ENCODE peak calls at places on chromosomes 3 and 15, in ten cellular contexts. One of them, this sample, is unnamed.

GRCh38 chr3:79175870-79176269 is 591.9 kb downstream of the ROBO1 start:
- DNase-seq in lower leg skin: no peak
- DNase-seq in GM03348: no peak
- DNase-seq in M059J: no peak
- DNase-seq in GOT3: no peak
- DNase-seq in T-helper 1 cell: no peak
- DNase-seq in NCI-H748 treated with DMSO at 0.1 percent for 48 hours: no peak
- DNase-seq in activated CD8-positive, alpha-beta memory T cell treated with anti-CD3 and anti-CD28 coated beads for 48 hours: no peak
- DNase-seq in hepatic stellate cell: no peak
- DNase-seq in stimulated activated CD4-positive, alpha-beta T cell treated with anti-CD3 and anti-CD28 coated beads, Interleukin-4, amount 100 ng/mL, for 1 hour: no peak
- DNase-seq in this sample: no peak

GRCh38 chr3:195709676-195710085 is 11.1 kb upstream of the MUC20 start:
- DNase-seq in GM03348: no peak
- DNase-seq in stimulated activated CD4-positive, alpha-beta T cell treated with anti-CD3 and anti-CD28 coated beads, Interleukin-4, amount 100 ng/mL, for 1 hour: no peak
- DNase-seq in activated CD8-positive, alpha-beta memory T cell treated with anti-CD3 and anti-CD28 coated beads for 48 hours: no peak
- DNase-seq in lower leg skin: no peak
- DNase-seq in GOT3: no peak
- DNase-seq in NCI-H748 treated with DMSO at 0.1 percent for 48 hours: no peak
- DNase-seq in hepatic stellate cell: no peak
- DNase-seq in M059J: no peak
- DNase-seq in T-helper 1 cell: no peak
- DNase-seq in this sample: no peak

GRCh38 chr15:63156708-63157065 is 590 bp downstream of the RPS27L start:
- DNase-seq in GOT3: no peak
- DNase-seq in M059J: peak; percentile 62
- DNase-seq in lower leg skin: peak; percentile 88
- DNase-seq in activated CD8-positive, alpha-beta memory T cell treated with anti-CD3 and anti-CD28 coated beads for 48 hours: no peak
- DNase-seq in hepatic stellate cell: no peak
- DNase-seq in stimulated activated CD4-positive, alpha-beta T cell treated with anti-CD3 and anti-CD28 coated beads, Interleukin-4, amount 100 ng/mL, for 1 hour: no peak
- DNase-seq in NCI-H748 treated with DMSO at 0.1 percent for 48 hours: no peak
- DNase-seq in GM03348: peak; percentile 31
- DNase-seq in T-helper 1 cell: no peak
- DNase-seq in this sample: no peak

GRCh38 chr3:14278799-14279705 is 100.4 kb downstream of the LSM3 start:
- DNase-seq in hepatic stellate cell: no peak
- DNase-seq in GOT3: no peak
- DNase-seq in M059J: no peak
- DNase-seq in GM03348: no peak
- DNase-seq in stimulated activated CD4-positive, alpha-beta T cell treated with anti-CD3 and anti-CD28 coated beads, Interleukin-4, amount 100 ng/mL, for 1 hour: no peak
- DNase-seq in activated CD8-positive, alpha-beta memory T cell treated with anti-CD3 and anti-CD28 coated beads for 48 hours: no peak
- DNase-seq in NCI-H748 treated with DMSO at 0.1 percent for 48 hours: no peak
- DNase-seq in T-helper 1 cell: no peak
- DNase-seq in lower leg skin: no peak
- DNase-seq in this sample: no peak

GRCh38 chr3:31370681-31371080 is 162.0 kb upstream of the STT3B start:
- DNase-seq in M059J: no peak
- DNase-seq in GM03348: no peak
- DNase-seq in lower leg skin: no peak
- DNase-seq in activated CD8-positive, alpha-beta memory T cell treated with anti-CD3 and anti-CD28 coated beads for 48 hours: no peak
- DNase-seq in T-helper 1 cell: no peak
- DNase-seq in stimulated activated CD4-positive, alpha-beta T cell treated with anti-CD3 and anti-CD28 coated beads, Interleukin-4, amount 100 ng/mL, for 1 hour: no peak
- DNase-seq in hepatic stellate cell: no peak
- DNase-seq in GOT3: no peak
- DNase-seq in NCI-H748 treated with DMSO at 0.1 percent for 48 hours: no peak
- DNase-seq in this sample: no peak

GRCh38 chr3:177478170-177478859 is 281.0 kb upstream of the TBL1XR1 start:
- DNase-seq in NCI-H748 treated with DMSO at 0.1 percent for 48 hours: no peak
- DNase-seq in lower leg skin: no peak
- DNase-seq in GOT3: peak; percentile 81
- DNase-seq in GM03348: peak; percentile 80
- DNase-seq in activated CD8-positive, alpha-beta memory T cell treated with anti-CD3 and anti-CD28 coated beads for 48 hours: no peak
- DNase-seq in stimulated activated CD4-positive, alpha-beta T cell treated with anti-CD3 and anti-CD28 coated beads, Interleukin-4, amount 100 ng/mL, for 1 hour: no peak
- DNase-seq in T-helper 1 cell: no peak
- DNase-seq in M059J: peak; percentile 100
- DNase-seq in hepatic stellate cell: peak; percentile 63
- DNase-seq in this sample: no peak

GRCh38 chr3:103532986-103533385 is 1098.2 kb downstream of the ZPLD1 start:
- DNase-seq in stimulated activated CD4-positive, alpha-beta T cell treated with anti-CD3 and anti-CD28 coated beads, Interleukin-4, amount 100 ng/mL, for 1 hour: no peak
- DNase-seq in GOT3: no peak
- DNase-seq in NCI-H748 treated with DMSO at 0.1 percent for 48 hours: no peak
- DNase-seq in activated CD8-positive, alpha-beta memory T cell treated with anti-CD3 and anti-CD28 coated beads for 48 hours: no peak
- DNase-seq in lower leg skin: no peak
- DNase-seq in T-helper 1 cell: no peak
- DNase-seq in hepatic stellate cell: no peak
- DNase-seq in GM03348: no peak
- DNase-seq in M059J: no peak
- DNase-seq in this sample: no peak

GRCh38 chr3:131444180-131444579 is 58.6 kb downstream of the MRPL3 start:
- DNase-seq in NCI-H748 treated with DMSO at 0.1 percent for 48 hours: no peak
- DNase-seq in activated CD8-positive, alpha-beta memory T cell treated with anti-CD3 and anti-CD28 coated beads for 48 hours: no peak
- DNase-seq in GOT3: no peak
- DNase-seq in hepatic stellate cell: no peak
- DNase-seq in lower leg skin: no peak
- DNase-seq in M059J: no peak
- DNase-seq in T-helper 1 cell: no peak
- DNase-seq in stimulated activated CD4-positive, alpha-beta T cell treated with anti-CD3 and anti-CD28 coated beads, Interleukin-4, amount 100 ng/mL, for 1 hour: no peak
- DNase-seq in GM03348: no peak
- DNase-seq in this sample: no peak

GRCh38 chr3:37025562-37026335 is 32.4 kb downstream of the MLH1 start:
- DNase-seq in T-helper 1 cell: no peak
- DNase-seq in GOT3: no peak
- DNase-seq in lower leg skin: no peak
- DNase-seq in M059J: no peak
- DNase-seq in hepatic stellate cell: no peak
- DNase-seq in GM03348: no peak
- DNase-seq in activated CD8-positive, alpha-beta memory T cell treated with anti-CD3 and anti-CD28 coated beads for 48 hours: no peak
- DNase-seq in stimulated activated CD4-positive, alpha-beta T cell treated with anti-CD3 and anti-CD28 coated beads, Interleukin-4, amount 100 ng/mL, for 1 hour: no peak
- DNase-seq in NCI-H748 treated with DMSO at 0.1 percent for 48 hours: no peak
- DNase-seq in this sample: no peak

GRCh38 chr3:58064923-58065638 is 56.9 kb downstream of the FLNB start:
- DNase-seq in stimulated activated CD4-positive, alpha-beta T cell treated with anti-CD3 and anti-CD28 coated beads, Interleukin-4, amount 100 ng/mL, for 1 hour: no peak
- DNase-seq in GOT3: no peak
- DNase-seq in M059J: no peak
- DNase-seq in activated CD8-positive, alpha-beta memory T cell treated with anti-CD3 and anti-CD28 coated beads for 48 hours: no peak
- DNase-seq in NCI-H748 treated with DMSO at 0.1 percent for 48 hours: no peak
- DNase-seq in T-helper 1 cell: no peak
- DNase-seq in GM03348: no peak
- DNase-seq in lower leg skin: no peak
- DNase-seq in hepatic stellate cell: no peak
- DNase-seq in this sample: no peak

GRCh38 chr3:116341381-116341780 is 103.9 kb downstream of the LSAMP start:
- DNase-seq in hepatic stellate cell: no peak
- DNase-seq in NCI-H748 treated with DMSO at 0.1 percent for 48 hours: no peak
- DNase-seq in stimulated activated CD4-positive, alpha-beta T cell treated with anti-CD3 and anti-CD28 coated beads, Interleukin-4, amount 100 ng/mL, for 1 hour: no peak
- DNase-seq in GM03348: no peak
- DNase-seq in lower leg skin: no peak
- DNase-seq in M059J: no peak
- DNase-seq in GOT3: no peak
- DNase-seq in activated CD8-positive, alpha-beta memory T cell treated with anti-CD3 and anti-CD28 coated beads for 48 hours: no peak
- DNase-seq in T-helper 1 cell: no peak
- DNase-seq in this sample: no peak

GRCh38 chr15:23574742-23575141 is 9.3 kb downstream of the MKRN3 start:
- DNase-seq in stimulated activated CD4-positive, alpha-beta T cell treated with anti-CD3 and anti-CD28 coated beads, Interleukin-4, amount 100 ng/mL, for 1 hour: no peak
- DNase-seq in M059J: no peak
- DNase-seq in T-helper 1 cell: no peak
- DNase-seq in hepatic stellate cell: no peak
- DNase-seq in NCI-H748 treated with DMSO at 0.1 percent for 48 hours: no peak
- DNase-seq in activated CD8-positive, alpha-beta memory T cell treated with anti-CD3 and anti-CD28 coated beads for 48 hours: no peak
- DNase-seq in lower leg skin: no peak
- DNase-seq in GOT3: no peak
- DNase-seq in GM03348: no peak
- DNase-seq in this sample: no peak

GRCh38 chr15:90340345-90340744 is 11.7 kb upstream of the ZNF774 start:
- DNase-seq in T-helper 1 cell: no peak
- DNase-seq in stimulated activated CD4-positive, alpha-beta T cell treated with anti-CD3 and anti-CD28 coated beads, Interleukin-4, amount 100 ng/mL, for 1 hour: no peak
- DNase-seq in GM03348: no peak
- DNase-seq in lower leg skin: no peak
- DNase-seq in activated CD8-positive, alpha-beta memory T cell treated with anti-CD3 and anti-CD28 coated beads for 48 hours: no peak
- DNase-seq in NCI-H748 treated with DMSO at 0.1 percent for 48 hours: peak; percentile 20
- DNase-seq in M059J: no peak
- DNase-seq in hepatic stellate cell: no peak
- DNase-seq in GOT3: no peak
- DNase-seq in this sample: peak; percentile 1

GRCh38 chr3:195250473-195251251 is 20.3 kb downstream of the XXYLT1 start:
- DNase-seq in NCI-H748 treated with DMSO at 0.1 percent for 48 hours: no peak
- DNase-seq in lower leg skin: peak; percentile 75
- DNase-seq in stimulated activated CD4-positive, alpha-beta T cell treated with anti-CD3 and anti-CD28 coated beads, Interleukin-4, amount 100 ng/mL, for 1 hour: no peak
- DNase-seq in activated CD8-positive, alpha-beta memory T cell treated with anti-CD3 and anti-CD28 coated beads for 48 hours: no peak
- DNase-seq in M059J: no peak
- DNase-seq in T-helper 1 cell: peak; percentile 4
- DNase-seq in GM03348: no peak
- DNase-seq in GOT3: no peak
- DNase-seq in hepatic stellate cell: peak; percentile 68
- DNase-seq in this sample: no peak

This sample was measured in NCI-H1930.